ENCODE peak calls at places on chromosomes 7 and 10, in eight cellular contexts. Z is esophagus muscularis mucosa; S is IMR-90; Q is brain microvascular endothelial cell; P is lung; K is CD8-positive, alpha-beta T cell; L is fibroblast of villous mesenchyme; V is mucosa of descending colon. G is an unnamed sample.

GRCh38 chr10:60652628-60653027 is 125.7 kb upstream of the CDK1 start:
- DNase-seq in Z (no peak), S (no peak), Q (no peak), P (no peak), K (no peak), L (no peak), V (no peak), G (no peak)

GRCh38 chr7:18212788-18213187 is 185.1 kb upstream of the PRPS1L1 start:
- DNase-seq in Z (no peak), S (peak), Q (no peak), P (no peak), K (no peak), L (peak), V (no peak), G (peak)

GRCh38 chr10:6014241-6014761 is 37.0 kb upstream of the IL15RA start:
- DNase-seq in Z (peak), S (peak), Q (peak), P (peak), K (peak), L (peak), V (peak), G (peak)

GRCh38 chr7:45331563-45331962 is 174.0 kb downstream of the RAMP3 start:
- DNase-seq in Z (no peak), S (no peak), Q (no peak), P (no peak), K (no peak), L (no peak), V (no peak), G (no peak)

GRCh38 chr7:137485818-137486217 is 142.3 kb upstream of the PTN start:
- DNase-seq in Z (no peak), S (no peak), Q (no peak), P (no peak), K (no peak), L (no peak), V (no peak), G (no peak)

GRCh38 chr10:127441350-127442219 is 107.5 kb upstream of the NPS start:
- DNase-seq in Z (no peak), S (no peak), Q (no peak), P (no peak), K (no peak), L (no peak), V (peak), G (no peak)

GRCh38 chr10:125149278-125150047 is 10.9 kb downstream of the CTBP2 start:
- DNase-seq in Z (no peak), S (peak), Q (peak), P (no peak), K (no peak), L (peak), V (peak), G (peak)

GRCh38 chr7:21154592-21154991 is 273.3 kb upstream of the SP4 start:
- DNase-seq in Z (no peak), S (no peak), Q (no peak), P (no peak), K (no peak), L (no peak), V (peak), G (no peak)

GRCh38 chr10:124622158-124622557 is 122.0 kb downstream of the FAM53B start:
- DNase-seq in Z (no peak), S (no peak), Q (no peak), P (no peak), K (no peak), L (no peak), V (no peak), G (no peak)

GRCh38 chr10:31615129-31615528 is 296.1 kb downstream of the ZEB1 start:
- DNase-seq in Z (no peak), S (no peak), Q (no peak), P (no peak), K (no peak), L (no peak), V (no peak), G (no peak)

GRCh38 chr7:35723011-35723410 is 28.1 kb upstream of the HERPUD2 start:
- DNase-seq in Z (no peak), S (peak), Q (peak), P (no peak), K (no peak), L (no peak), V (no peak), G (peak)

GRCh38 chr7:47610506-47611044 is 28.7 kb upstream of the TNS3 start:
- DNase-seq in Z (no peak), S (peak), Q (peak), P (no peak), K (no peak), L (peak), V (peak), G (peak)

GRCh38 chr10:123568751-123569150 is 97.4 kb upstream of the GPR26 start:
- DNase-seq in Z (no peak), S (no peak), Q (no peak), P (no peak), K (no peak), L (no peak), V (no peak), G (no peak)

GRCh38 chr10:2784766-2785165 is 282.6 kb upstream of the PFKP start:
- DNase-seq in Z (no peak), S (no peak), Q (no peak), P (no peak), K (no peak), L (no peak), V (no peak), G (no peak)

GRCh38 chr7:91713669-91714068 is 166.8 kb downstream of the MTERF1 start:
- DNase-seq in Z (no peak), S (no peak), Q (no peak), P (no peak), K (no peak), L (no peak), V (no peak), G (no peak)

GRCh38 chr10:85618841-85619240 is 747.8 kb downstream of the GRID1 start:
- DNase-seq in Z (no peak), S (no peak), Q (no peak), P (no peak), K (no peak), L (no peak), V (no peak), G (no peak)

GRCh38 chr10:75108684-75109458 is 2.6 kb upstream of the SAMD8 start:
- DNase-seq in Z (no peak), S (no peak), Q (no peak), P (no peak), K (no peak), L (no peak), V (no peak), G (no peak)

GRCh38 chr7:121604627-121605296 is 208.7 kb upstream of the FAM3C start:
- DNase-seq in Z (no peak), S (no peak), Q (peak), P (no peak), K (no peak), L (peak), V (no peak), G (peak)

GRCh38 chr7:102814025-102814471 is 65.2 kb downstream of the FAM185A start:
- DNase-seq in Z (no peak), S (peak), Q (no peak), P (no peak), K (no peak), L (peak), V (no peak), G (peak)

GRCh38 chr7:132580717-132581285 is 4.5 kb upstream of the PLXNA4 start:
- DNase-seq in Z (no peak), S (peak), Q (peak), P (peak), K (peak), L (peak), V (peak), G (peak)

GRCh38 chr10:77075916-77076315 is 561.7 kb downstream of the KCNMA1 start:
- DNase-seq in Z (peak), S (no peak), Q (no peak), P (no peak), K (no peak), L (no peak), V (no peak), G (no peak)

GRCh38 chr7:24700446-24701044 is 56.7 kb downstream of the GSDME start:
- DNase-seq in Z (no peak), S (peak), Q (no peak), P (no peak), K (no peak), L (no peak), V (no peak), G (no peak)

DNA sequence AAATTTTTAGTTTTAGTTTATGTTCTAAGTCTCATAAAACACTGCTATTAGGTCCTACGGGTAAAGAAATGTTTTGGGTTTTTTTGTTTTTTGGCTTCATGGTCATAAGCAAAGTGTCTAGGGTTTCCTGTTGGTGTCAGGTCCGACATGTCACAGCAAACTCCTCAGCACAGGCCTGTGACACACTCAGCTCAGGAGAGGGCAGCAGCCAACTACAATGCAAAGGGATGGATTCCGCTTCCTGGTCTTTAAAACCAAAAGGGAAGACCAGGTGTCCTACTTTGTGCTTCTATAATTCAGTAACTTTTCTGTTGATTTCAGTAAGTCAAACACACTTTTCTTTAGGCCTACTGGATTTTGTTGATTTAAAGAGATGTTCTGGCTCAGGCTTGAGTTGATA is 83.8 kb upstream of the MACROH2A2 start:
- DNase-seq in Z (peak), S (peak), Q (no peak), P (no peak), K (no peak), L (peak), V (no peak), G (peak)
- TF ChIP-seq CTCF in Z (no peak), S (peak), Q (peak), P (no peak), K (no peak), L (peak), V (no peak), G (no peak)

DNA sequence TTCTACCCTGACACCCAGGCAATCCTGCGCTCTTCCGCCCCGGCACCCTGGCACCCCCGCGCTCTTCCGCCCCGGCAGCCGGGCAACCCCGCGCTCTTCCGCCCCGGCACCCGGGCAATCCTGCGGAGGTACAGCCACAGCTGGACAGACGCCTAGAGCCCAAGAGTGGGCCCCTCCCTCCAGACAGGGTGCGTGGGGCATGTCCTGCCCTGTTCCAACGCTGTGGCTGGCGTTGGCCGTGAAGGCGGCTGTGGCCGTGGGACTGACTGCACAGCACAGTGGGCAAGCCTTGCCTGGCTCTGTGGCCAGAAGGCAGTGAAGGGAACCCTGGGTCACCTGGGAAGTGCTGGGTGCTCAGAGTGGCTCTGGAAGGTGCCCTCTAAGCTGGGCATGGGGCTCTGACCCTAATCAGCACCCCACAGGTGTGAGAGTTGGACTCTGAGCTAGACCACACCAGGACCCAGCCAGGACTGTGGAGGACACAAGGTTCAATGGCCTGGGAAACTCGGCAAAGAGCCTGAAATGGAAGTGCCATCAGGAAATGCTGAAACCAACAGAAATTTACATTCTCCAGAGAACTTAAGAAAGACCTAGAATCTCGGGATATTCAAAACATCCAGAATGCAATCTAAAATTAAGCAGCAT is 253.5 kb downstream of the ELFN1 start:
- DNase-seq in Z (no peak), S (no peak), Q (no peak), P (no peak), K (no peak), L (no peak), V (no peak), G (no peak)
- H3K4me3 ChIP-seq in Z (no peak), S (no peak), Q (no peak), P (no peak), K (no peak), L (no peak), V (no peak), G (no peak)

DNA sequence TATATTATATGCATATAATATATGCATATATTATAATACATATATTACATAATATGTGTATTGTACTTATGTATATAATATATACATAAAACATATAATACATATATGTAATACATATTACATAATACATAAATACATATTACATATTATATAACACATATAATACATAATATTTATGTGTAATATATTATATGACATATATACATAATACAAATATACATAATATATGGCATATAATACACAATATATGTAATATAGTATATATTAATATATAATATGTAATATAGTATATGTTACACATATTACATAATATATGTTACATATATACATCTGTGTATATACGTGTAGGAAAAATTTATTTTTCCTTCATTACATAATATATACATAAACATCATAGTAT is 63.4 kb downstream of the SGMS1 start:
- DNase-seq in Z (no peak), S (no peak), Q (no peak), P (no peak), K (no peak), L (no peak), V (no peak), G (no peak)
- TF ChIP-seq CTCF in Z (no peak), S (no peak), Q (no peak), P (no peak), K (no peak), L (no peak), V (no peak), G (no peak)

DNA sequence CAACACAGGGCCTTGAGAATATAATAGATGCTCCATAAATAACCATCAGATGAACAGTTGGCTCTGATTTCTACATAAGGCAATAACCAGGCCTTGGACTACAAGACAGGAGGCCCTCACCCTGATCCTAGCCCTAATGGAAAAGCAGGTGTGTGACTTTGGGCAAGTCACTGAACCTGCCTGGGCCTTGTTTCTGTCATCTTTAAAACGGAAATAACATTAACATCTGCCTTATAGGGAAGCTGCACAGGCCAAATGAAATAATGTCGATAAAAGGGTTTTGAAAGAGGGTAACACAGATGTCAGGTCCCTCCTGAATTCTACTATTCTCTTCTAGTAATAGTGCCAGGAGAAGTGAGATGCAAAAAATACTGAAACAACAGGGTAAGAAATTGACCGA is 20.7 kb downstream of the PIK3AP1 start:
- DNase-seq in Z (no peak), S (no peak), Q (no peak), P (no peak), K (no peak), L (no peak), V (no peak), G (no peak)
- H3K4me3 ChIP-seq in Z (no peak), S (no peak), Q (no peak), P (no peak), K (no peak), L (no peak), V (no peak), G (no peak)

GRCh38 chr10:126430512-126430911 is 42.2 kb upstream of the ADAM12 start:
- DNase-seq in Z (peak), S (no peak), Q (no peak), P (no peak), K (no peak), L (no peak), V (no peak), G (no peak)
- TF ChIP-seq CTCF in Z (no peak), S (no peak), Q (no peak), P (no peak), K (no peak), L (no peak), V (no peak), G (no peak)

DNA sequence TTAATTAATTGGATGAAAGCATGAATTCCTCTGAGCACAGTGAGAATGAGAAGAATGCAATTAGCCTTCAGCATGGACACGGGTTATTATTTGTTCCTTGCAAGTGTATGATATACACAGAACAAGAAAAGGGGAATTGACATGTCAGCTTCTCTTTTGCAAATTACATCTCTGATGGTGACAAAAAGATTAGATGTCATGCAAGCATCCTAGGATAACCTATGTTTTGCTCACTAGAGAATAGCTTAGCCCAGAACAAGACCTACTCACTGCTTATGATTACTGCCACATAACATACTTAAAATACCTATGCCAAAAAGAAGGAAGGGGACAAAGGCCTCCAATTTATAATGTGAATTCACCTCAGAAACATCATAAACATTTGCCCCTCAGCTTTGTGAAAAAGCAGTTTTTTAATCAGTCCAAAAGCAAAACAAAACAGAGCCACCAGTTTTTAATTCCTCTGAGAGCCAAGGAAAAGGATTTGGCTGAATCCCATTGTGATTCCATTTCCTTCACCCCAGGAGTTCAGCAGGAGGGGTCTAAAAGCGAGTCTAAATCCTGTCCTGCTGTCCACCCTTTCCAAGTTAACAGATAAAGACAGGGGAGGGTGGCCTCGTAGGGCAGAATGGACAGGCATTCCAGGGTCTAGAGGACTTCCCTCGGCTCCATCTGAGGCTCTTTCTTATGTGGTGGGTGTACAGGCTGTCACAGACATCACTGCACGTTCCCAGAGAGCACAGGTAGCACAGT is 120.1 kb downstream of the ABLIM1 start:
- DNase-seq in Z (no peak), S (no peak), Q (no peak), P (no peak), K (no peak), L (no peak), V (no peak), G (no peak)
- H3K4me3 ChIP-seq in Z (no peak), S (no peak), Q (no peak), P (no peak), K (peak), L (no peak), V (no peak), G (no peak)

GRCh38 chr10:7322623-7323022 is 88.2 kb downstream of the SFMBT2 start:
- DNase-seq in Z (no peak), S (no peak), Q (no peak), P (no peak), K (no peak), L (no peak), V (no peak), G (no peak)
- TF ChIP-seq CTCF in Z (no peak), S (no peak), Q (no peak), P (no peak), K (no peak), L (no peak), V (no peak), G (no peak)

GRCh38 chr10:97047327-97047726 is 138.4 kb downstream of the SLIT1 start:
- DNase-seq in Z (no peak), S (no peak), Q (no peak), P (no peak), K (no peak), L (no peak), V (no peak), G (no peak)
- H3K4me3 ChIP-seq in Z (no peak), S (no peak), Q (no peak), P (no peak), K (no peak), L (no peak), V (no peak), G (no peak)

DNA sequence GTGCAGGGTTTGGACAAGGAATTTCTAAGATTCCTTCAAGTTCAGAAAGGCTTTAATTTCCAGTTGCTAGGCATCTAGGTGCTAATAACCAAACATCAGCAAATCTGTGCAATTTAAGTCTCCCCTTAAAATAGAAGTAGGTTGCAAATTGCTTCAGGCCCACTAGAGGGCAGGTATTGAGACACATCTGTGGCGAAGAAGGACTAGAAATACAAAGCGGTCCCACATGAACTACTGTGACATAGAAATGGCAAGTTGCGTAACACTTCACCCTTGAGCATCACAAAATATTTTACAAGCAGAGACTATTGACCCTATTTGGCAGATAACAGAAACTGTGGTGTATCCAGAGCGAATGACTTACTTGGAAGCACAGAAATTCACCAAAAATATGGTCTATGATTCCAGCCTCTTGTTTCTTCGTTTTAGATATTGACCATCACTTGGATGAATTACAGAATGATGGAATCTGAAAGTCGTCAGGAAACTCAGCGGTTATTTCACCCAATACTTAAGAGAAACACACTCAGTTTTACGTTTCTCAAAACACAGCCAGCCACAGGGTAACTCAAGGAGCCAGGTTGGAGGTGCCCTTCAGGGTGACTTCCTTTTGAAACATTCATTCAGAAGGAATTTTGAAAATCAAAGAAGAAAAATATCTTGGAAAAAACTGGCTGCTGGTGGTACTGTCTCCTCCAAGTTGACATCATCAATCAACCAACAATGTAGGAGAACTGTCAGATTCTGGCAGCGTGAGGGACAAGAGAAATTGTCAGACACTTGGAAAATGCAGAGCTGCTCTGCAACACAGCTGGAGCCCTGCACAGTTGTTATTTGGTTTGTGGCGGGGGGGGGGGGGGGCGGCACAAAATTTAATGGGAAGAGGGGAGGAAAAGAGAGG is 256.3 kb upstream of the MINDY3 start:
- DNase-seq in Z (no peak), S (no peak), Q (peak), P (no peak), K (no peak), L (peak), V (peak), G (peak)
- TF ChIP-seq CTCF in Z (no peak), S (peak), Q (peak), P (no peak), K (no peak), L (no peak), V (no peak), G (peak)

G was measured in fibroblast of mammary gland.